ENCODE peak calls at places on chromosomes 11 and 22, in five cellular contexts. W, N, R, X and B are unnamed samples.

GRCh38 chr22:30742291-30743256 is 47.9 kb downstream of the OSBP2 start:
- DNase-seq in W (no peak), N (no peak), R (no peak), X (no peak), B (no peak)

GRCh38 chr11:6547177-6547576 is 50.1 kb downstream of the DNHD1 start:
- DNase-seq in W (no peak), N (no peak), R (no peak), X (no peak), B (no peak)

GRCh38 chr11:108586600-108586999 is 7.0 kb downstream of the EXPH5 start:
- DNase-seq in W (no peak), N (no peak), R (no peak), X (no peak), B (peak; percentile 87)

GRCh38 chr22:24905909-24906308 is 40.6 kb downstream of the LHFPL7 start:
- DNase-seq in W (no peak), N (no peak), R (no peak), X (no peak), B (no peak)

GRCh38 chr11:14242198-14242597 is 116.8 kb downstream of the RRAS2 start:
- DNase-seq in W (no peak), N (no peak), R (no peak), X (no peak), B (no peak)

GRCh38 chr11:105000167-105000566 is 22.8 kb downstream of the CASP5 start:
- DNase-seq in W (peak; percentile 41), N (no peak), R (no peak), X (no peak), B (no peak)

GRCh38 chr11:111512296-111513239 is at the start of gene BTG4:
- DNase-seq in W (no peak), N (no peak), R (peak; percentile 18), X (peak; percentile 47), B (no peak)

GRCh38 chr11:117563556-117563955 is 233.5 kb downstream of the DSCAML1 start:
- DNase-seq in W (no peak), N (no peak), R (no peak), X (no peak), B (no peak)

GRCh38 chr11:112300094-112300786 is 39.6 kb upstream of the PLET1 start:
- DNase-seq in W (no peak), N (no peak), R (no peak), X (no peak), B (no peak)

GRCh38 chr11:61766353-61766841 is 14.0 kb downstream of the MYRF start:
- DNase-seq in W (no peak), N (no peak), R (no peak), X (no peak), B (no peak)

GRCh38 chr11:113021111-113021510 is 59.9 kb downstream of the NCAM1 start:
- DNase-seq in W (no peak), N (no peak), R (no peak), X (no peak), B (no peak)

GRCh38 chr11:67268684-67269268 is 2.5 kb downstream of the GRK2 start:
- DNase-seq in W (no peak), N (no peak), R (no peak), X (no peak), B (no peak)

GRCh38 chr11:61851128-61851899 is 23.2 kb downstream of the FADS2 start:
- DNase-seq in W (no peak), N (no peak), R (no peak), X (no peak), B (no peak)

GRCh38 chr11:120306519-120307242 is 18.4 kb upstream of the TLCD5 start:
- DNase-seq in W (no peak), N (no peak), R (no peak), X (no peak), B (no peak)

GRCh38 chr11:12092714-12093113 is 17.7 kb upstream of the MICAL2 start:
- DNase-seq in W (no peak), N (no peak), R (no peak), X (no peak), B (peak; percentile 54)

GRCh38 chr11:102680945-102681344 is 24.6 kb downstream of the MMP27 start:
- DNase-seq in W (no peak), N (no peak), R (no peak), X (no peak), B (no peak)

GRCh38 chr11:69200331-69201047 is 44.8 kb downstream of the SMIM38 start:
- DNase-seq in W (no peak), N (no peak), R (no peak), X (no peak), B (no peak)

GRCh38 chr11:47869548-47870393 is 21.6 kb upstream of the NUP160 start:
- DNase-seq in W (no peak), N (no peak), R (no peak), X (no peak), B (no peak)

GRCh38 chr11:2298795-2299747 is 2.6 kb downstream of the C11orf21 start:
- DNase-seq in W (no peak), N (no peak), R (peak; percentile 60), X (no peak), B (peak; percentile 53)

GRCh38 chr11:69500285-69501120 is 19.0 kb downstream of the LINC01488 start:
- DNase-seq in W (no peak), N (peak; percentile 19), R (no peak), X (no peak), B (no peak)

GRCh38 chr22:30884211-30885000 is 84.2 kb downstream of the MORC2 start:
- DNase-seq in W (no peak), N (no peak), R (no peak), X (no peak), B (no peak)

GRCh38 chr22:38316340-38317236 is 645 bp downstream of the CSNK1E start:
- DNase-seq in W (peak; percentile 67), N (peak; percentile 54), R (peak; percentile 52), X (peak; percentile 76), B (no peak)

GRCh38 chr11:81979444-81979843 is 754.2 kb downstream of the FAM181B start:
- DNase-seq in W (peak; percentile 40), N (no peak), R (no peak), X (no peak), B (no peak)

GRCh38 chr11:116535954-116536353 is 236.8 kb downstream of the BUD13 start:
- DNase-seq in W (no peak), N (no peak), R (no peak), X (no peak), B (no peak)

GRCh38 chr22:19410941-19411689 is 20.4 kb downstream of the HIRA start:
- DNase-seq in W (no peak), N (no peak), R (no peak), X (no peak), B (no peak)

GRCh38 chr11:65636108-65636809 is 1.6 kb upstream of the SIPA1 start:
- DNase-seq in W (no peak), N (no peak), R (no peak), X (no peak), B (no peak)

GRCh38 chr11:128328955-128329551 is 258.3 kb downstream of the ETS1 start:
- DNase-seq in W (no peak), N (no peak), R (no peak), X (no peak), B (no peak)

GRCh38 chr22:44455151-44455962 is 42.7 kb downstream of the RTL6 start:
- DNase-seq in W (peak; percentile 59), N (peak; percentile 92), R (no peak), X (no peak), B (peak; percentile 58)

GRCh38 chr11:1854949-1855885 is 2.3 kb downstream of the LSP1 start:
- DNase-seq in W (peak; percentile 34), N (peak; percentile 34), R (no peak), X (no peak), B (no peak)

GRCh38 chr11:134024420-134025085 is 44.3 kb upstream of the JAM3 start:
- DNase-seq in W (no peak), N (no peak), R (no peak), X (no peak), B (no peak)

GRCh38 chr11:124612045-124612444 is 817 bp downstream of the PANX3 start:
- DNase-seq in W (no peak), N (no peak), R (no peak), X (no peak), B (no peak)

GRCh38 chr11:7524831-7525230 is 11.0 kb downstream of the PPFIBP2 start:
- DNase-seq in W (peak; percentile 38), N (peak; percentile 45), R (no peak), X (no peak), B (peak; percentile 3)

GRCh38 chr22:44211946-44212930 is 31.5 kb downstream of the PARVG start:
- DNase-seq in W (no peak), N (no peak), R (no peak), X (no peak), B (no peak)

GRCh38 chr11:44817207-44817944 is 90.6 kb downstream of the TSPAN18 start:
- DNase-seq in W (no peak), N (no peak), R (no peak), X (no peak), B (no peak)

GRCh38 chr11:44505591-44506054 is 59.8 kb upstream of the CD82 start:
- DNase-seq in W (no peak), N (no peak), R (no peak), X (no peak), B (no peak)

GRCh38 chr11:10693509-10694071 is at the start of gene IRAG1:
- DNase-seq in W (no peak), N (no peak), R (no peak), X (no peak), B (no peak)